ENCODE peak calls at places on chromosomes 1 and 21, in ten cellular contexts. D, A, Y, R, W, E, J, T, G and H are unnamed samples.

GRCh38 chr1:5105744-5106143 is 451.3 kb downstream of the AJAP1 start:
- DNase-seq in D (no peak), A (no peak), Y (no peak), R (no peak), W (no peak), E (no peak), J (no peak), T (no peak), G (no peak), H (no peak)

GRCh38 chr1:23718482-23718881 is 24.8 kb upstream of the ELOA start:
- DNase-seq in D (no peak), A (peak; percentile 45), Y (no peak), R (peak; percentile 78), W (no peak), E (no peak), J (no peak), T (no peak), G (no peak), H (no peak)

GRCh38 chr1:62318756-62319544 is at the start of gene KANK4:
- DNase-seq in D (no peak), A (no peak), Y (peak; percentile 76), R (peak; percentile 69), W (no peak), E (no peak), J (no peak), T (peak; percentile 28), G (peak; percentile 35), H (no peak)

GRCh38 chr21:31372176-31372765 is 28.2 kb upstream of the TIAM1 start:
- DNase-seq in D (no peak), A (peak; percentile 29), Y (no peak), R (no peak), W (no peak), E (no peak), J (no peak), T (no peak), G (no peak), H (no peak)

GRCh38 chr1:248906741-248907661 is 966 bp downstream of the PGBD2 start:
- DNase-seq in D (no peak), A (no peak), Y (no peak), R (peak; percentile 39), W (no peak), E (no peak), J (peak; percentile 18), T (no peak), G (no peak), H (no peak)

GRCh38 chr1:182291584-182292192 is 99.9 kb downstream of the GLUL start:
- DNase-seq in D (no peak), A (no peak), Y (no peak), R (no peak), W (peak; percentile 72), E (no peak), J (no peak), T (peak; percentile 55), G (no peak), H (no peak)

GRCh38 chr1:22870201-22870871 is 102.3 kb downstream of the LACTBL1 start:
- DNase-seq in D (no peak), A (peak; percentile 53), Y (no peak), R (no peak), W (no peak), E (peak; percentile 67), J (peak; percentile 25), T (peak; percentile 34), G (no peak), H (no peak)

GRCh38 chr1:192316692-192317091 is at the start of gene RGS21:
- DNase-seq in D (no peak), A (no peak), Y (no peak), R (no peak), W (no peak), E (no peak), J (no peak), T (no peak), G (no peak), H (no peak)

GRCh38 chr1:37089750-37090149 is 55.4 kb upstream of the GRIK3 start:
- DNase-seq in D (no peak), A (no peak), Y (no peak), R (no peak), W (no peak), E (no peak), J (no peak), T (no peak), G (no peak), H (no peak)

GRCh38 chr1:4711191-4711915 is 56.9 kb downstream of the AJAP1 start:
- DNase-seq in D (no peak), A (no peak), Y (no peak), R (peak; percentile 55), W (no peak), E (no peak), J (no peak), T (no peak), G (no peak), H (no peak)

GRCh38 chr1:202002447-202002846 is 7.9 kb upstream of the ELF3 start:
- DNase-seq in D (no peak), A (no peak), Y (no peak), R (no peak), W (no peak), E (no peak), J (no peak), T (no peak), G (no peak), H (no peak)
- TF ChIP-seq CTCF in D (no peak), A (no peak), Y (no peak), R (no peak), W (no peak), E (no peak), J (no peak), T (no peak), G (no peak), H (no peak)

GRCh38 chr1:203700901-203701300 is 64.1 kb upstream of the LAX1 start:
- DNase-seq in D (no peak), A (no peak), Y (no peak), R (no peak), W (no peak), E (no peak), J (no peak), T (no peak), G (no peak), H (no peak)
- H3K36me3 ChIP-seq in D (peaks cover 12% of the 10 kb centered on the region), A (peaks cover 12% of the 10 kb centered on the region), Y (no peaks in the 10 kb centered on the region), R (no peaks in the 10 kb centered on the region), W (peaks cover 65% of the 10 kb centered on the region), E (peaks cover 87% of the 10 kb centered on the region), J (peaks cover 17% of the 10 kb centered on the region), T (peaks cover 48% of the 10 kb centered on the region), G (no peaks in the 10 kb centered on the region), H (no peaks in the 10 kb centered on the region)

DNA sequence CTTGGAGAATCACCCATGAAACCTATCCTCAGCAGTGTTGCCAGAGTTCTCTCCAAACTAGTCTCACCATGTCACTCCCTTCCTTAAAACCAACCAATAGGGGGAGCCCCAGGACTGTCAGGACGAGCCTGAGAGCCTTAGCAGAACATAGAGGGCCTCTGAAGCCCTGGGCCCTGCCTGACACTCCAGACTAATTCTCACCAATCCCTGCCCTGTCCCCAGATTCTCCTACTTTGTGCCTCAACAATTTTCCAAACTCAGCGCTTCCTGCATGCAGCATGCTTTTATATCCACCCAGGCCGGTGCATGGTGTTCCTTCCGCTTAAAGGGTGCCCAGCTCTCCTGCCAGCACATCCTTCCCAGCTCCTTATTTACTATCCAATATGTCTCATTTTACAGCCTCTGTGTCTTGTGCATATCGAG is 42.7 kb downstream of the HSD3B1 start:
- DNase-seq in D (no peak), A (peak; percentile 84), Y (no peak), R (peak; percentile 89), W (no peak), E (no peak), J (no peak), T (peak; percentile 39), G (peak; percentile 72), H (no peak)
- TF ChIP-seq CTCF in D (no peak), A (peak; percentile 72), Y (no peak), R (peak; percentile 78), W (no peak), E (peak; percentile 55), J (peak; percentile 25), T (no peak), G (peak; percentile 48), H (peak; percentile 38)

DNA sequence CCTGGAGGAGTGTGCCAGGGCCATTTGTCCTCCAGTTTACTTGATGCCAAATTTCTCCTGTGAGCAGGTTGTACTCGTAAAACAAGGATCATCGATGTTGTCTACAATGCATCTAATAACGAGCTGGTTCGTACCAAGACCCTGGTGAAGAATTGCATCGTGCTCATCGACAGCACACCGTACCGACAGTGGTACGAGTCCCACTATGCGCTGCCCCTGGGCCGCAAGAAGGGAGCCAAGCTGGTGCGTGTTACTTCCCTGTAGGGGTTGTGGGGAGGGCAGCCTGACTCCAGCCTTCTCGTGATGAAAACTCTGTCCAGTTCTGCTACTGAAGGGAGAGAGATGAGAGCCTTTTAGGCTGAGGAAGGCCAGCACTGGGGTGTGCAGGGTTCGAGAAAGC is 2.2 kb downstream of the RPS8 start:
- DNase-seq in D (no peak), A (no peak), Y (no peak), R (no peak), W (no peak), E (no peak), J (no peak), T (no peak), G (no peak), H (no peak)
- H3K36me3 ChIP-seq in D (peaks cover 29% of the 10 kb centered on the region), A (peaks cover 55% of the 10 kb centered on the region), Y (no peaks in the 10 kb centered on the region), R (peaks cover 8% of the 10 kb centered on the region), W (peaks cover 41% of the 10 kb centered on the region), E (peaks cover 52% of the 10 kb centered on the region), J (peaks cover 9% of the 10 kb centered on the region), T (peaks cover 41% of the 10 kb centered on the region), G (peaks cover 19% of the 10 kb centered on the region), H (no peaks in the 10 kb centered on the region)

GRCh38 chr1:35809156-35810095 is 1.6 kb downstream of the AGO4 start:
- DNase-seq in D (no peak), A (peak; percentile 38), Y (no peak), R (no peak), W (no peak), E (no peak), J (no peak), T (no peak), G (no peak), H (no peak)
- TF ChIP-seq CTCF in D (no peak), A (no peak), Y (no peak), R (no peak), W (no peak), E (no peak), J (no peak), T (no peak), G (no peak), H (no peak)